ENCODE peak calls at places on chromosomes 13 and 19, in four cellular contexts. H, Y, K and F are unnamed samples.

GRCh38 chr13:59890064-59890463 is 273.7 kb downstream of the DIAPH3 start:
- DNase-seq in H (peak), Y (no peak), K (peak), F (no peak)

GRCh38 chr19:2424686-2425621 is 2.4 kb downstream of the TIMM13 start:
- DNase-seq in H (peak), Y (no peak), K (peak), F (no peak)

GRCh38 chr19:6279931-6280591 is at the start of gene MLLT1:
- DNase-seq in H (peak), Y (peak), K (peak), F (peak)

GRCh38 chr13:94351292-94352000 is 128.0 kb downstream of the DCT start:
- DNase-seq in H (peak), Y (no peak), K (peak), F (peak)

GRCh38 chr19:13195678-13196077 is 45.5 kb downstream of the IER2 start:
- DNase-seq in H (no peak), Y (no peak), K (no peak), F (peak)

GRCh38 chr19:35246466-35247096 is 2.2 kb upstream of the LSR start:
- DNase-seq in H (no peak), Y (no peak), K (no peak), F (no peak)

GRCh38 chr19:4304509-4305252 is at the start of gene FSD1:
- DNase-seq in H (peak), Y (peak), K (peak), F (peak)

GRCh38 chr19:45168767-45169351 is 8.1 kb upstream of the NKPD1 start:
- DNase-seq in H (no peak), Y (no peak), K (no peak), F (no peak)

GRCh38 chr19:13839938-13840750 is 36.8 kb upstream of the NANOS3 start:
- DNase-seq in H (no peak), Y (no peak), K (peak), F (peak)

GRCh38 chr19:1123885-1124677 is 20.3 kb downstream of the GPX4 start:
- DNase-seq in H (no peak), Y (no peak), K (no peak), F (no peak)

GRCh38 chr13:52411629-52412028 is 5.7 kb upstream of the THSD1 start:
- DNase-seq in H (peak), Y (no peak), K (peak), F (no peak)

GRCh38 chr19:2488942-2489731 is 13.2 kb downstream of the GADD45B start:
- DNase-seq in H (no peak), Y (no peak), K (no peak), F (no peak)

GRCh38 chr19:3534375-3535234 is 4.4 kb upstream of the TEKTIP1 start:
- DNase-seq in H (no peak), Y (no peak), K (no peak), F (no peak)

GRCh38 chr19:2912306-2912705 is 11.6 kb downstream of the ZNF57 start:
- DNase-seq in H (no peak), Y (no peak), K (no peak), F (peak)

GRCh38 chr19:1634242-1634937 is 18.0 kb downstream of the TCF3 start:
- DNase-seq in H (no peak), Y (no peak), K (no peak), F (no peak)

GRCh38 chr19:8074501-8074900 is 21.9 kb downstream of the CCL25 start:
- DNase-seq in H (no peak), Y (no peak), K (no peak), F (no peak)

GRCh38 chr19:3178973-3179738 is 587 bp downstream of the S1PR4 start:
- DNase-seq in H (no peak), Y (no peak), K (no peak), F (peak)

GRCh38 chr13:51814825-51815650 is 11.1 kb upstream of the DHRS12 start:
- DNase-seq in H (peak), Y (no peak), K (peak), F (peak)

GRCh38 chr13:100301418-100301817 is 212.5 kb downstream of the PCCA start:
- DNase-seq in H (no peak), Y (no peak), K (peak), F (no peak)

GRCh38 chr19:4722671-4723464 is 774 bp downstream of the DPP9 start:
- DNase-seq in H (peak), Y (no peak), K (peak), F (peak)

GRCh38 chr19:3945838-3946237 is 13.0 kb downstream of the NMRK2 start:
- DNase-seq in H (peak), Y (no peak), K (peak), F (no peak)

GRCh38 chr13:108895220-108895704 is 265.9 kb downstream of the MYO16 start:
- DNase-seq in H (peak), Y (no peak), K (peak), F (no peak)

GRCh38 chr19:2495130-2495641 is 19.3 kb downstream of the GADD45B start:
- DNase-seq in H (peak), Y (no peak), K (peak), F (no peak)

GRCh38 chr13:51781246-51782022 is 22.5 kb downstream of the DHRS12 start:
- DNase-seq in H (no peak), Y (no peak), K (no peak), F (peak)

GRCh38 chr19:29622191-29623070 is 16.3 kb downstream of the POP4 start:
- DNase-seq in H (no peak), Y (no peak), K (no peak), F (peak)

GRCh38 chr13:30043631-30043925 is 193.2 kb upstream of the UBL3 start:
- DNase-seq in H (no peak), Y (no peak), K (no peak), F (no peak)

GRCh38 chr19:1213391-1214286 is 8.1 kb downstream of the STK11 start:
- DNase-seq in H (peak), Y (peak), K (peak), F (peak)

GRCh38 chr19:41776700-41777099 is 19.7 kb upstream of the CEACAM3 start:
- DNase-seq in H (no peak), Y (no peak), K (no peak), F (no peak)

GRCh38 chr19:50266896-50267295 is 62.3 kb downstream of the KCNC3 start:
- DNase-seq in H (no peak), Y (no peak), K (no peak), F (peak)

GRCh38 chr19:20422616-20423205 is 142.9 kb downstream of the ZNF737 start:
- DNase-seq in H (no peak), Y (no peak), K (peak), F (no peak)

GRCh38 chr13:24668955-24669354 is 11.3 kb upstream of the ATP12A start:
- DNase-seq in H (no peak), Y (no peak), K (no peak), F (no peak)

GRCh38 chr13:114152831-114153371 is 20.5 kb upstream of the RASA3 start:
- DNase-seq in H (no peak), Y (no peak), K (peak), F (no peak)

GRCh38 chr13:101455863-101456262 is 3.4 kb downstream of the ITGBL1 start:
- DNase-seq in H (peak), Y (no peak), K (peak), F (no peak)

GRCh38 chr13:101451641-101452040 is 834 bp upstream of the ITGBL1 start:
- DNase-seq in H (peak), Y (no peak), K (peak), F (no peak)

GRCh38 chr13:101454767-101455166 is 2.3 kb downstream of the ITGBL1 start:
- DNase-seq in H (peak), Y (no peak), K (no peak), F (no peak)

GRCh38 chr13:101452519-101453485 is at the start of gene ITGBL1:
- DNase-seq in H (peak), Y (no peak), K (peak), F (no peak)

GRCh38 chr13:101453784-101454201 is 1.3 kb downstream of the ITGBL1 start:
- DNase-seq in H (no peak), Y (peak), K (no peak), F (no peak)
- TF ChIP-seq CTCF in H (peak), Y (peak), K (no peak), F (no peak)

GRCh38 chr19:38704488-38705026 is 39.7 kb downstream of the CAPN12 start:
- DNase-seq in H (no peak), Y (no peak), K (no peak), F (no peak)
- TF ChIP-seq CTCF in H (no peak), Y (no peak), K (no peak), F (no peak)

DNA sequence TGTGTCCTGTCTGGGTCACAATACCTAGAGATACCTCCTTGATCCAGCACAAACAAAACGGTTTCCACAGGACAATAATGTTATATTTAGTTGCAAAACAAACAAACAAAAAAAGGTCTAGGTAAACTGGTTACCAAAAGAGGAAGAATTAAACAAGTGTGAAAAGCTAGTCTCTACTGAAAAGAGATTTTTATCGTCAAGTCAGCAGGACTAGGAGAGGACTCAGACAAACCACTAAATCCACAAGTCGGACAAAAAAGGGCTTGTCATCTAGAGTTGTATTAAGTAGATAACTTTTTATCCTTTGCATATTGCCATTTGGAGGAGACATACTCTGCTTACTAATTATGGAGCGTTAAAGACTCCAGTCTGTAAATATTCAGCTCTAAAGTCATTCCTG is 9.9 kb upstream of the KPNA3 start:
- DNase-seq in H (no peak), Y (no peak), K (no peak), F (no peak)
- TF ChIP-seq CTCF in H (no peak), Y (no peak), K (no peak), F (no peak)

DNA sequence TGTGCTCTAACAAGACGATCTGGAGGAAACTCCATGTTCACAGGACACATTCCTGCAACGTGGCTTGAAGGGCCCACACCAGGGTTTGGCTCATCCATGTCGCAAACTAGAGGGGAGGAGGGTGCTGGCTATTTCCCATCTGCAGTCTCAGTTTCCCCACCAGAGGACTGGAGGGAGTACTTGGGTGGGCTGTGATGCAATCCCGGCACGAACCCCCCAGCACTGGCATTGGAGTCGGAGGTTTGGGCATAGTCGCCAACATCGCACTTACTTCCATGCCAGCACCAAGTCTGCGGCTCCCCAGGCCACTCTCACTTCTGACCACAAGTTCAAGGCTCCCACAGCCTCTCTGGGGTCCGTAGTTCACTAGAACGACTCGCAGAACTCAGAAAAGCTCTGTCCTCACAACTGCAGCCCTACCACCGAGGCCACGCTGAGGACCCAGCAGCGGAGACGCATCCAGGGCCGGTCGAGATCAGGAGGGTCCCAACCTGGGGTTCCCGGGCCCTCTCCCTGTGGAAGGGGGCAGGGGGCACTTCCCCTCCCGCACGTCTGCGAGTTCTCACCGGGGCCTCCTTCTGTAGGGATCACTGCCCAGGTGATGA is 165.5 kb upstream of the SOX1 start:
- DNase-seq in H (no peak), Y (no peak), K (no peak), F (no peak)
- TF ChIP-seq CTCF in H (no peak), Y (no peak), K (no peak), F (no peak)

DNA sequence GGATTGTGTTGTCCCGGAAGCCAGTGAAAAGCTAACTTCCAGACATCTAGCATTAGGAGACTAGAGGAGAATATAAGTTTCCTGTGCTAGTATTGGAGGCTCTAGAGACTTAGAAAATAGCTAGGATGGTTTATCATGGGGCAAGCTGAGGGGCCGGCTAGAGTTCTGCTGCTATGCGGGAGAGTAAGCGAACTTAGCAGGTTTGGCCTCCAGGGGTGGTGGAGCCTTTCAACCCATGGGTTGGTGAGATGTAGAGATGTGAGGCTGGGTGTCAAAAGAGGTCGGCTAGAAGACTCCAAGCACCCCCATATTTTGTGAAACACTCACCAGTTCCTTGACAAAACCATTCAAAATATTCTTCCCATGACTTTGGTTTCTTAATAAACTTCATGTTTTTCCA is 4.4 kb downstream of the SULT2A1 start:
- DNase-seq in H (no peak), Y (no peak), K (no peak), F (no peak)
- TF ChIP-seq CTCF in H (no peak), Y (no peak), K (no peak), F (no peak)

GRCh38 chr19:11551603-11552235 is 7.3 kb downstream of the ELOF1 start:
- DNase-seq in H (no peak), Y (no peak), K (no peak), F (peak)
- TF ChIP-seq CTCF in H (peak), Y (no peak), K (peak), F (peak)

DNA sequence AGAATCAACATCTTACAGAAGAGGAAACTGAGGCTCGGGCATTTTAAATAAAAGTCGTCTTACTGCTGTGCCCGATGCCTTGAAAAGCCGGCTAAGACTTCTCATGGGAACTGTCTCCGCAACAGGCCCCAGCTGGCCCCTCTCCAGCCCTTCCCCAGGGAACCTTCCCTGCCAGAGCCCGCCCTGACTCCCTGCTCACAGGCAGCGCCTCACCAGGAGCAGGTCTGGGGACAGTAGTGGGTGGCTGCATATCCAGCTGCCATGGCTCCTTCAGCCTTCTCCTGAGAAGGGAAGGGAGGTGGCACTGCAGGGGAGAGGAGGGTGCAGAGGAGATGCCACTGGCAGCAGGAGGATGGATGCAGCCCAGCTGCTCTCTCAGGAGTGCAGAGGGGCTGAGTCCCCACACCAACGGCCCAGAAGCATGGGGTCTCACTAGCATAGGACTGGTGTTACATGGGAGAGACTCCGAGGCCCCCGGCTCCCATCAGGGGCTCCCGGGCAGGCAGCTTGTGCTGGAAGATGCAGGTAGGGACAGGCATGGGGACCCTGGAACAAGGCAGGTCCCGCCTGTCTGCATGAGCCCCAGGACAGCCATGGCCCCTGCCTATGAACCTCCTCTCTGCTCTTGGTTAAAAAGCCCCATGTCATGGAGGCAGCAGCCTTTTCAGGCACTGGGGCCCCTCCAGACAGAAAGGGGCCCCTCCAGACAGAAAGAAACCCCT is 216.4 kb upstream of the SGCG start:
- DNase-seq in H (no peak), Y (no peak), K (no peak), F (no peak)
- TF ChIP-seq CTCF in H (no peak), Y (no peak), K (no peak), F (no peak)

DNA sequence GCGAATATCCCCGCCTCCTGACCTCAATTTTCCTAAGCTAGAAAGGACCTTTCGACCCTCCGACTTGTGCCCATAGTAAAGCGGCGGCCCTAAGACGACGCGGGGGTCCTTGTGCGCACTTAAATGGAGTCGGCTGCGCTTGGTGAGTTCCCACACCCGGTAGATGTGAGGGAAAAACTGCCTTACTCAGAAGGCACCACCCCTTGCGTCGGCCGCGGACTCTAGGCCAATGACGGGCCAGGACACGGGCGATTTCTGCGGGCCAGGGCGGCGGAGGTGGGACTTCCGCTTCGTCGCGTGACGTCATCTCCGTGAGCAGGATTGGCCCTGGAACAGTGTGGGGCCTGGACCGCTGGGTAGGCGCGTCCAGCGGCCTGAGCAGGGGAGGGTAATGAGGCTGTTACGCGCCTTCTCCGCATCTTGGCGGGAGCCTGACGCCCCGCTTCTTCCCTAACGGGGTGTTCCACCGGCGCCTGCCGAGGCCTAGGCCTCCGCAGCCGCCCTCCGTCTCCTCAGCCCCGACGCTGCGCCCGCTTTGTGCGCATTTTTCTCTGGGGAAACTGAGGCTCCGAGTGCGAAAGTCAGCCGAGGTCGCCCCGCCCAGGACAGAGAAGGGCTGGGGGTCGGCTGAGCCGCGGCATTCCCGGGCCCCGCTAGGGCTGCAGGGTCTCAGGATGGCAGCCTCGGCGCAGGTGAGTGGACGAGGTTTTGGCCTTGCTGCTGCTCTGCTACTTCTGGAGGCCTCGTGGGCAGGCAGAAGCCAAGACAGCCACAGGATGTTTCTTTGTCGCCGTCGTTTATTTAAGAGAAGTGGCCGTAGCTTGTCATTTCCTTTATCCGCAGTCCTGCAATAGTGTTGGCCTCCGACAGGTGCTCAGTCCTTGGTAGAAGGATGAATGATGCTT is at the start of gene ZNF543:
- DNase-seq in H (peak), Y (peak), K (peak), F (peak)
- TF ChIP-seq CTCF in H (no peak), Y (peak), K (no peak), F (no peak)

GRCh38 chr13:72648513-72649065 is 78.8 kb downstream of the MZT1 start:
- DNase-seq in H (peak), Y (no peak), K (no peak), F (no peak)
- TF ChIP-seq CTCF in H (no peak), Y (no peak), K (no peak), F (no peak)